ENCODE peak calls at places on chromosomes 3 and 15, in nine cellular contexts. J is neuronal stem cell, M is GM12878, B is H9, W is astrocyte, F is A549, E is hepatocyte, R is mesenchymal stem cell, Q is mammary epithelial cell. I is an unnamed sample.
A peak's percentile ranks its signal among the peaks of the same experiment; 100 is the strongest.

GRCh38 chr3:54897028-54897711 is 30.7 kb downstream of the LRTM1 start:
- DNase-seq in J (no peak), M (no peak), B (no peak), W (peak; percentile 84), F (no peak), E (no peak), R (peak; percentile 46), Q (no peak), I (no peak)

GRCh38 chr3:107240183-107241091 is 136.8 kb upstream of the CCDC54 start:
- DNase-seq in J (peak; percentile 61), M (peak; percentile 24), B (peak; percentile 66), W (peak; percentile 54), F (peak; percentile 70), E (peak; percentile 88), R (peak; percentile 83), Q (peak; percentile 76), I (peak; percentile 80)

GRCh38 chr3:11640009-11640673 is 3.6 kb downstream of the VGLL4 start:
- DNase-seq in J (no peak), M (no peak), B (no peak), W (no peak), F (no peak), E (no peak), R (no peak), Q (no peak), I (no peak)

GRCh38 chr3:40920041-40920440 is 279.3 kb upstream of the CTNNB1 start:
- DNase-seq in J (no peak), M (peak; percentile 19), B (peak; percentile 55), W (peak; percentile 60), F (no peak), E (no peak), R (peak; percentile 13), Q (peak; percentile 90), I (no peak)

GRCh38 chr3:139746481-139746880 is 68.7 kb upstream of the NMNAT3 start:
- DNase-seq in J (no peak), M (no peak), B (no peak), W (no peak), F (no peak), E (no peak), R (no peak), Q (no peak), I (no peak)

GRCh38 chr15:88693191-88693590 is 54.4 kb downstream of the ISG20 start:
- DNase-seq in J (no peak), M (no peak), B (no peak), W (no peak), F (no peak), E (no peak), R (no peak), Q (no peak), I (no peak)

GRCh38 chr15:48414015-48414414 is 82.8 kb downstream of the DUT start:
- DNase-seq in J (no peak), M (no peak), B (no peak), W (peak; percentile 88), F (no peak), E (no peak), R (peak; percentile 52), Q (no peak), I (no peak)

GRCh38 chr15:57610130-57610529 is 18.4 kb downstream of the MYZAP start:
- DNase-seq in J (no peak), M (no peak), B (no peak), W (peak; percentile 44), F (peak; percentile 70), E (peak; percentile 89), R (peak; percentile 19), Q (peak; percentile 32), I (no peak)

DNA sequence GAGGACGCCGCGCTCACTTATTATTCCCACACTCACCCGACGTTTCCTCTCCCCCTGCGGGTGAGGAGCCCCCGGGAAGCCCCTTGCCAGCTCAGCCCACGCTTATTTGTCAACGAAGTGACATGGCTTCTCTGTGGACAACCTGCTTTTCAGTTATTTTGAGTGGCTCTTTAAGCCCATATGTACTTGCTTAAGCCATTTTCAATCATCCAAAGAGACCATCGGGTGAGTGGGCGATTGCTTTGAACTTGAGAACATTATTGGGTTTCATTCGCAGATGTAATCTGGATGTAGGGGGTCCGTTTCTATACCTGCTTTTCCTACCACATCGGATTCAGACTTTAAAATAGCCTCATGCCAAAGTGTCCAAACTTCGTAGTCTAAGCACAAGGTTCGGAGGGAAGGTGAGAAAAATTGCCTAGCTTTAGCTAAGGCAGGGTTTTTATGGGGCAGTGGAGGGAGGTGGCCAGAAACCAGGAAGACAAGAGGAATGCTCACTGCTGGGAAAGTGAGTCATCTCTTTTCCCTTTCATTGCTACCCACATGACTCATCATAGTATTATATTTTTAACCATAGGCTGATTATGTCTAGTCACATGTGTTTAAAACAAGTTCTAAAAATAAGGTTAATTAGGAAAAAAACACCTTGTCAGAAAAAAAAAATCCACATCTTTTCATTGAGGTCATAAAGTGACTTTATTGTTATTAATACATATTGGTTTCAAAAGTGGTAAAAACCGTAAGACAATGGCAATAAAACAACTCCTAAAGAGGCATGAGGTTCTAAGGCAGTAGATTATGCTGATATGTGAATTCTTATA is 773.1 kb upstream of the NR2F2 start:
- DNase-seq in J (no peak), M (peak; percentile 12), B (no peak), W (peak; percentile 96), F (peak; percentile 55), E (peak; percentile 76), R (peak; percentile 95), Q (peak; percentile 90), I (peak; percentile 77)
- H3K4me2 ChIP-seq in J (no peak overlapping the region), M (no peak overlapping the region), B (no peak overlapping the region), W (peak overlapping the region; percentile 67), F (peak overlapping the region; percentile 38), E (peak overlapping the region; percentile 30), R (peak overlapping the region; percentile 51), Q (peak overlapping the region; percentile 11), I (no peak overlapping the region)

GRCh38 chr3:30199096-30199734 is 407.2 kb upstream of the TGFBR2 start:
- DNase-seq in J (peak; percentile 64), M (no peak), B (peak; percentile 34), W (no peak), F (peak; percentile 15), E (peak; percentile 86), R (peak; percentile 59), Q (peak; percentile 21), I (no peak)

GRCh38 chr3:30188713-30189112 is 417.7 kb upstream of the TGFBR2 start:
- DNase-seq in J (no peak), M (no peak), B (no peak), W (peak; percentile 32), F (no peak), E (peak; percentile 6), R (no peak), Q (peak; percentile 85), I (peak; percentile 43)

GRCh38 chr3:30198162-30198561 is 408.2 kb upstream of the TGFBR2 start:
- DNase-seq in J (no peak), M (no peak), B (no peak), W (no peak), F (no peak), E (peak; percentile 6), R (peak; percentile 30), Q (no peak), I (no peak)

GRCh38 chr3:30195352-30195751 is 411.0 kb upstream of the TGFBR2 start:
- DNase-seq in J (no peak), M (no peak), B (no peak), W (no peak), F (no peak), E (no peak), R (no peak), Q (no peak), I (no peak)

DNA sequence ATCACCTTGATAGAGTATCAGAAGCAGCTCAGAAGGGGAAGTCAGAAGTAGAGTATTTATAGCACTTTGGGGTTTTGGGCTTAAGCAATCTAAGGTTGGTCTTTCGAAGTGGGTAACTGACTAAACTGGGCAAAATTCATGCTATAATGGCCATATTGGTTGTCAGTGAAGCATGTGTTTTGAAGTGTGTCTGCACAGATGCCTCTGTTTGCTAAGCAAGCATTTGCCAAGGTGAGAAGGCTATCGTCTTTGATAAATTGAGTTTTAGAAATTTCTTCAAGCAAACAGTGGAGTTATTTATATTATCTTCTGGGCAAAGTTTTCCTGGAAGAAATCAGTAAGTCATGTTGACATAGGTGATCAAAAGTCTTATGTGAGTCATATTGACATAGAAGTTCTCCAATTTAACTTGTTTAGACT is 412.8 kb upstream of the TGFBR2 start:
- DNase-seq in J (no peak), M (no peak), B (no peak), W (no peak), F (no peak), E (no peak), R (no peak), Q (no peak), I (no peak)
- H3K4me2 ChIP-seq in J (no peak overlapping the region), M (no peak overlapping the region), B (no peak overlapping the region), W (no peak overlapping the region), F (peak overlapping the region; percentile 50), E (no peak overlapping the region), R (no peak overlapping the region), Q (no peak overlapping the region), I (no peak overlapping the region)

DNA sequence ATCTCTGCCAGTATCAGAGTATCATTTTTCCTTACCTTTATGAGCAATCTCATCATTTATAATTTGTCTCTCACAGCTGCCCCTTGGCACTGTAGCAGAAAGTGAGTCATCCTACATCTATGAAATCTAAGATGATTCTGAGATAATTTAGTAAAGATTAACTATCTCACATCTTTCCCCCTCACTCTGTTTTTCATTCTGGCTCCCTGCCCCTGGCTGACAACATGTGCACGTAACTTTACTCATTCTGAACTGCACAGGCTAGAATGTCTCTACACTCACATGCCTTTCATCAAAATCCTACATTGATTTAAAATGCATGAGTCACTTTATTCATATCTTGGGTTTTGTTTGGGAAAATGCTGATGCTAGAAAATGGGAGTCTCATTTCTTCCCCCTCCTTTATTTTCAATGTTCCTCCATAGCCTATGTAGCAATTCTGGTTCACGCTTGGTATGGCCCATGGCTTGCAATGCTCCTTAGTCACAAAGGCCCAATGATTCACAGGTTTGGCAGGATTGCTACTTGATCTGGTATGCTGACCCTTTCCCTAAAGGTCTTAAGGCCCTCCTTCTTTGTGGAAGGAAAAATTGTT is 838.5 kb downstream of the TUSC7 start:
- DNase-seq in J (no peak), M (no peak), B (no peak), W (peak; percentile 83), F (peak; percentile 41), E (no peak), R (peak; percentile 35), Q (no peak), I (no peak)
- H3K4me2 ChIP-seq in J (no peak overlapping the region), M (no peak overlapping the region), B (no peak overlapping the region), W (peak overlapping the region; percentile 68), F (peak overlapping the region; percentile 69), E (no peak overlapping the region), R (no peak overlapping the region), Q (no peak overlapping the region), I (peak overlapping the region; percentile 27)

GRCh38 chr15:23566070-23567050 is 886 bp downstream of the MKRN3 start:
- DNase-seq in J (no peak), M (no peak), B (no peak), W (peak; percentile 42), F (no peak), E (no peak), R (no peak), Q (no peak), I (peak; percentile 75)

GRCh38 chr15:23565395-23566069 is at the start of gene MKRN3:
- DNase-seq in J (peak; percentile 23), M (no peak), B (no peak), W (peak; percentile 88), F (peak; percentile 35), E (no peak), R (no peak), Q (no peak), I (peak; percentile 84)

GRCh38 chr15:23561914-23562313 is 3.6 kb upstream of the MKRN3 start:
- DNase-seq in J (no peak), M (no peak), B (no peak), W (no peak), F (no peak), E (no peak), R (no peak), Q (no peak), I (no peak)

GRCh38 chr15:23567921-23568320 is 2.4 kb downstream of the MKRN3 start:
- DNase-seq in J (no peak), M (no peak), B (no peak), W (no peak), F (no peak), E (no peak), R (no peak), Q (no peak), I (no peak)

GRCh38 chr15:23564798-23565394 is 578 bp upstream of the MKRN3 start:
- DNase-seq in J (peak; percentile 40), M (no peak), B (no peak), W (peak; percentile 4), F (no peak), E (no peak), R (no peak), Q (no peak), I (no peak)
- H3K4me2 ChIP-seq in J (no peak overlapping the region), M (no peak overlapping the region), B (no peak overlapping the region), W (peak overlapping the region; percentile 80), F (peak overlapping the region; percentile 52), E (no peak overlapping the region), R (no peak overlapping the region), Q (no peak overlapping the region), I (peak overlapping the region; percentile 94)